ENCODE peak calls at places on chromosomes 5 and 9, in ten cellular contexts. W, S, B, R, C, D, O, H, U and V are unnamed samples.

GRCh38 chr5:169610606-169611005 is 26.5 kb upstream of the DOCK2 start:
- DNase-seq in W (no peak), S (no peak), B (no peak), R (no peak), C (no peak), D (no peak), O (no peak), H (no peak), U (no peak), V (no peak)

GRCh38 chr9:137550241-137550621 is at the start of gene PNPLA7:
- DNase-seq in W (peak), S (peak), B (peak), R (peak), C (peak), D (peak), O (peak), H (peak), U (peak), V (peak)

GRCh38 chr9:6816581-6816980 is 58.8 kb downstream of the KDM4C start:
- DNase-seq in W (no peak), S (no peak), B (no peak), R (no peak), C (no peak), D (no peak), O (no peak), H (no peak), U (no peak), V (no peak)

GRCh38 chr9:83266618-83267543 is 203.9 kb upstream of the RASEF start:
- DNase-seq in W (no peak), S (peak), B (peak), R (no peak), C (no peak), D (no peak), O (no peak), H (peak), U (no peak), V (no peak)

GRCh38 chr9:6014668-6015270 is 655 bp downstream of the RANBP6 start:
- DNase-seq in W (no peak), S (no peak), B (peak), R (no peak), C (no peak), D (no peak), O (no peak), H (peak), U (no peak), V (no peak)

GRCh38 chr9:137423810-137424291 is 658 bp downstream of the NOXA1 start:
- DNase-seq in W (no peak), S (peak), B (peak), R (no peak), C (no peak), D (no peak), O (peak), H (no peak), U (no peak), V (peak)

GRCh38 chr9:121574771-121575519 is 75.3 kb upstream of the GGTA1 start:
- DNase-seq in W (no peak), S (no peak), B (no peak), R (no peak), C (no peak), D (no peak), O (no peak), H (no peak), U (no peak), V (no peak)

GRCh38 chr9:37903581-37903830 is 421 bp downstream of the SLC25A51 start:
- DNase-seq in W (no peak), S (no peak), B (peak), R (no peak), C (no peak), D (no peak), O (no peak), H (no peak), U (no peak), V (no peak)

GRCh38 chr9:74653437-74654080 is 156.4 kb downstream of the RORB start:
- DNase-seq in W (no peak), S (no peak), B (no peak), R (no peak), C (no peak), D (no peak), O (no peak), H (no peak), U (no peak), V (no peak)

GRCh38 chr5:145947581-145947980 is 11.2 kb downstream of the SH3RF2 start:
- DNase-seq in W (no peak), S (no peak), B (no peak), R (no peak), C (no peak), D (no peak), O (no peak), H (no peak), U (no peak), V (no peak)

GRCh38 chr5:175658299-175659145 is 651 bp downstream of the HRH2 start:
- DNase-seq in W (no peak), S (peak), B (no peak), R (peak), C (no peak), D (no peak), O (peak), H (no peak), U (no peak), V (no peak)

GRCh38 chr9:89012294-89013042 is 21.2 kb downstream of the S1PR3 start:
- DNase-seq in W (no peak), S (no peak), B (no peak), R (no peak), C (no peak), D (no peak), O (no peak), H (no peak), U (no peak), V (no peak)

GRCh38 chr9:97510797-97511761 is 9.6 kb downstream of the TMOD1 start:
- DNase-seq in W (peak), S (no peak), B (peak), R (no peak), C (peak), D (peak), O (no peak), H (no peak), U (peak), V (no peak)

GRCh38 chr5:66757834-66758396 is 161.7 kb downstream of the MAST4 start:
- DNase-seq in W (no peak), S (no peak), B (no peak), R (no peak), C (no peak), D (no peak), O (no peak), H (no peak), U (no peak), V (no peak)

GRCh38 chr5:118793652-118794051 is 194.7 kb downstream of the DTWD2 start:
- DNase-seq in W (no peak), S (no peak), B (no peak), R (no peak), C (no peak), D (no peak), O (no peak), H (no peak), U (no peak), V (no peak)